ENCODE peak calls at places on chromosomes 11 and 22, in six cellular contexts. D, W, Q, M, C and T are unnamed samples.

GRCh38 chr11:58059011-58059358 is 28.2 kb downstream of the OR6Q1 start:
- DNase-seq in W (no peak), Q (no peak), C (peak; percentile 88), D (peak; percentile 92), M (no peak), T (no peak)

GRCh38 chr11:121723261-121723741 is 270.5 kb upstream of the SORL1-AS1 start:
- DNase-seq in Q (no peak), W (no peak), D (no peak), M (no peak), C (peak; percentile 73), T (no peak)

GRCh38 chr22:28952857-28953256 is 69.5 kb downstream of the ZNRF3 start:
- DNase-seq in D (peak; percentile 80), C (no peak), M (no peak), W (no peak), Q (no peak), T (no peak)

GRCh38 chr22:46450931-46451660 is 86.3 kb downstream of the CELSR1 start:
- DNase-seq in M (no peak), W (no peak), Q (no peak), C (no peak), D (no peak), T (no peak)

GRCh38 chr11:70577948-70578347 is 179.6 kb downstream of the CTTN start:
- DNase-seq in Q (no peak), D (no peak), M (no peak), C (no peak), W (no peak), T (no peak)

GRCh38 chr11:43868852-43869567 is 11.6 kb upstream of the ALKBH3 start:
- DNase-seq in M (no peak), C (peak; percentile 13), D (peak; percentile 80), Q (peak; percentile 43), W (no peak), T (peak; percentile 61)

GRCh38 chr11:121625784-121626506 is 173.2 kb upstream of the SORL1-AS1 start:
- DNase-seq in D (no peak), C (no peak), M (no peak), Q (no peak), W (no peak), T (no peak)

GRCh38 chr22:46262449-46263207 is 515 bp downstream of the PKDREJ start:
- DNase-seq in M (no peak), C (peak; percentile 53), W (peak; percentile 85), Q (no peak), D (peak; percentile 35), T (peak; percentile 88)

GRCh38 chr22:19875531-19876313 is 21.0 kb upstream of the GNB1L start:
- DNase-seq in M (no peak), D (no peak), Q (peak; percentile 21), W (peak; percentile 55), C (peak; percentile 74), T (no peak)

GRCh38 chr11:130908770-130909625 is 7.3 kb downstream of the SNX19 start:
- DNase-seq in W (no peak), D (peak; percentile 91), C (peak; percentile 80), Q (no peak), M (no peak), T (no peak)

GRCh38 chr11:85822814-85823213 is 11.9 kb upstream of the SYTL2 start:
- DNase-seq in M (no peak), Q (no peak), D (peak; percentile 65), C (no peak), W (no peak), T (no peak)

GRCh38 chr11:116986521-116987105 is 111.6 kb downstream of the SIK3 start:
- DNase-seq in W (no peak), C (no peak), Q (no peak), M (no peak), D (peak; percentile 90), T (no peak)

GRCh38 chr22:50727678-50728522 is 10.1 kb upstream of the ACR start:
- DNase-seq in D (no peak), M (no peak), C (no peak), W (peak; percentile 35), Q (no peak), T (no peak)

GRCh38 chr11:119450590-119450989 is 27.6 kb upstream of the THY1 start:
- DNase-seq in M (no peak), D (peak; percentile 56), C (no peak), Q (no peak), W (no peak), T (no peak)

GRCh38 chr11:117835576-117835975 is 11.0 kb upstream of the FXYD2 start:
- DNase-seq in Q (no peak), M (no peak), D (no peak), C (no peak), W (no peak), T (no peak)

GRCh38 chr11:1899100-1899499 is 7.4 kb upstream of the PRR33 start:
- DNase-seq in C (no peak), Q (no peak), M (no peak), D (no peak), W (no peak), T (peak; percentile 35)

GRCh38 chr11:66015936-66016792 is 4.4 kb downstream of the CST6 start:
- DNase-seq in M (no peak), D (no peak), W (no peak), Q (no peak), C (no peak), T (no peak)

GRCh38 chr11:105783216-105783615 is 173.3 kb downstream of the GRIA4 start:
- DNase-seq in Q (no peak), D (no peak), C (no peak), M (no peak), W (no peak), T (no peak)

GRCh38 chr22:49332691-49333090 is 495.0 kb downstream of the BRD1 start:
- DNase-seq in D (no peak), M (no peak), W (no peak), Q (no peak), C (no peak), T (no peak)

GRCh38 chr11:3160252-3161031 is 4.7 kb downstream of the OSBPL5 start:
- DNase-seq in M (no peak), C (peak; percentile 92), W (peak; percentile 73), D (peak; percentile 92), Q (no peak), T (peak; percentile 78)

GRCh38 chr22:46695346-46696224 is 42.5 kb downstream of the CERK start:
- DNase-seq in Q (no peak), D (no peak), M (no peak), C (no peak), W (no peak), T (no peak)

GRCh38 chr11:44032304-44033085 is 15.3 kb upstream of the ACCSL start:
- DNase-seq in Q (no peak), D (peak; percentile 72), M (no peak), C (no peak), W (no peak), T (no peak)

GRCh38 chr11:47331454-47332302 is 20.8 kb downstream of the MYBPC3 start:
- DNase-seq in D (no peak), M (no peak), C (no peak), W (peak; percentile 39), Q (no peak), T (no peak)

GRCh38 chr22:30947821-30948454 is 20.6 kb downstream of the MORC2 start:
- DNase-seq in D (peak; percentile 70), Q (no peak), C (peak; percentile 63), M (no peak), W (no peak), T (peak; percentile 41)

GRCh38 chr11:123111465-123111864 is 49.5 kb upstream of the HSPA8 start:
- DNase-seq in D (peak; percentile 65), M (peak; percentile 47), C (peak; percentile 41), W (no peak), Q (peak; percentile 44), T (peak; percentile 14)

GRCh38 chr22:19723165-19723989 is at the start of gene GP1BB:
- DNase-seq in Q (peak; percentile 72), M (no peak), D (no peak), C (peak; percentile 39), W (no peak), T (peak; percentile 91)

GRCh38 chr22:39098026-39098425 is 982 bp downstream of the APOBEC3H start:
- DNase-seq in W (peak; percentile 25), Q (no peak), D (no peak), M (no peak), C (no peak), T (no peak)

GRCh38 chr22:24433001-24433867 is 5.8 kb downstream of the ADORA2A start:
- DNase-seq in C (no peak), D (no peak), Q (no peak), W (no peak), M (no peak), T (no peak)

GRCh38 chr11:67642490-67643120 is 3.0 kb upstream of the TBX10 start:
- DNase-seq in C (no peak), W (no peak), Q (no peak), D (no peak), M (no peak), T (no peak)

DNA sequence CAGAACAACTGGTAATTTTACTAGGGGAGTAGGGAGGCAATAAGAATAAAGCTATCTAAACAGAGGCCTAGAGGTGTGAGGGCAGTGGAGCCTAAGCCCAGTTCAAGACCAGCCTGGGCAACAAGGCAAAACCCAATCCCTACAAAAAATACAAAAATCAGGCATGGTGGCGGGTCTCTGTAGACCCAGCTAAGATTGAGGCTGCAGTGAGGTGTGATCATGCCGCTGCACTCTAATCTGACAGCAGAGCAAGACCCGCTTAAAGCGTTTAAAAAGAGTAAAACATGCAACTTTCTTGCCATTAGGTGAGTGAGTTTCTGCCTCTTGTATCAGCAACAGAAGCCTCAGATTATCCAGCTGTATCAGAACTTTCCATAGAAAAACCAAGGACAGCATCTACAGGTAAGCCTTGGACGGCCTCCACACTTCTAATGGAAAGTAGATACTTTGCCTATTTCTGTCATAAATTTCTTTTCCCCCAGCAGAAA is 12.1 kb downstream of the TAF1D start:
- DNase-seq in M (no peak), W (no peak), D (no peak), C (no peak), Q (no peak), T (no peak)
- TF ChIP-seq POLR2A in M (no peak), W (no peak), D (peak; percentile 45), C (no peak), Q (peak; percentile 85), T (peak; percentile 42)

GRCh38 chr11:59754859-59755700 is at the start of gene STX3:
- DNase-seq in W (peak; percentile 81), Q (peak; percentile 68), D (peak; percentile 35), C (peak; percentile 83), M (peak; percentile 83), T (peak; percentile 56)

GRCh38 chr11:59755701-59756495 is 722 bp downstream of the STX3 start:
- DNase-seq in W (peak; percentile 85), C (peak; percentile 87), D (peak; percentile 63), Q (no peak), M (peak; percentile 70), T (peak; percentile 34)

GRCh38 chr11:59756496-59756840 is 1.3 kb downstream of the STX3 start:
- DNase-seq in W (no peak), M (no peak), C (peak; percentile 39), D (no peak), Q (no peak), T (no peak)

GRCh38 chr11:59754494-59754858 is 700 bp upstream of the STX3 start:
- DNase-seq in D (peak; percentile 3), Q (peak; percentile 31), W (peak; percentile 56), C (no peak), M (no peak), T (peak; percentile 45)

GRCh38 chr11:59753650-59754493 is 1.3 kb upstream of the STX3 start:
- DNase-seq in M (peak; percentile 90), C (peak; percentile 82), Q (peak; percentile 84), D (peak; percentile 63), W (peak; percentile 90), T (peak; percentile 88)
- TF ChIP-seq POLR2A in M (no peak), C (no peak), Q (no peak), D (no peak), W (no peak), T (no peak)

GRCh38 chr11:128482512-128483191 is 104.7 kb downstream of the ETS1 start:
- DNase-seq in D (peak; percentile 46), Q (no peak), W (no peak), M (no peak), C (no peak), T (no peak)
- TF ChIP-seq POLR2A in D (no peak), Q (peak; percentile 71), W (no peak), M (no peak), C (no peak), T (no peak)

GRCh38 chr11:705646-706438 is at the start of gene EPS8L2:
- DNase-seq in W (peak; percentile 94), C (no peak), M (no peak), Q (no peak), D (no peak), T (no peak)
- TF ChIP-seq POLR2A in W (peak; percentile 41), C (no peak), M (peak; percentile 53), Q (no peak), D (no peak), T (no peak)